ENCODE peak calls at places on chromosomes 3 and 15, in ten cellular contexts. One of them, this sample, is unnamed.

GRCh38 chr15:35448294-35448693 is 97.7 kb downstream of the DPH6 start:
- DNase-seq in NCI-H774: no peak
- DNase-seq in NT2/D1: no peak
- DNase-seq in NCI-H1092: no peak
- DNase-seq in hippocampal formation: no peak
- DNase-seq in activated T-cell treated with anti-CD3 and anti-CD28 coated beads for 1 hour: no peak
- DNase-seq in RPMI8226: no peak
- DNase-seq in naive thymus-derived CD8-positive, alpha-beta T cell: no peak
- DNase-seq in epithelial cell of esophagus: peak; percentile 58
- DNase-seq in natural killer cell: no peak
- DNase-seq in this sample: no peak

GRCh38 chr3:73213906-73214305 is 152.4 kb downstream of the EBLN2 start:
- DNase-seq in NCI-H774: no peak
- DNase-seq in NT2/D1: no peak
- DNase-seq in NCI-H1092: no peak
- DNase-seq in hippocampal formation: no peak
- DNase-seq in activated T-cell treated with anti-CD3 and anti-CD28 coated beads for 1 hour: no peak
- DNase-seq in RPMI8226: no peak
- DNase-seq in naive thymus-derived CD8-positive, alpha-beta T cell: no peak
- DNase-seq in epithelial cell of esophagus: no peak
- DNase-seq in natural killer cell: no peak
- DNase-seq in this sample: no peak

GRCh38 chr15:67768592-67768991 is 56.7 kb upstream of the SKOR1 start:
- DNase-seq in NCI-H774: no peak
- DNase-seq in NT2/D1: no peak
- DNase-seq in NCI-H1092: no peak
- DNase-seq in hippocampal formation: no peak
- DNase-seq in activated T-cell treated with anti-CD3 and anti-CD28 coated beads for 1 hour: no peak
- DNase-seq in RPMI8226: no peak
- DNase-seq in naive thymus-derived CD8-positive, alpha-beta T cell: no peak
- DNase-seq in epithelial cell of esophagus: no peak
- DNase-seq in natural killer cell: no peak
- DNase-seq in this sample: no peak

GRCh38 chr15:78207641-78208340 is 26.6 kb downstream of the ACSBG1 start:
- DNase-seq in NCI-H774: no peak
- DNase-seq in NT2/D1: no peak
- DNase-seq in NCI-H1092: no peak
- DNase-seq in hippocampal formation: no peak
- DNase-seq in activated T-cell treated with anti-CD3 and anti-CD28 coated beads for 1 hour: no peak
- DNase-seq in RPMI8226: no peak
- DNase-seq in naive thymus-derived CD8-positive, alpha-beta T cell: no peak
- DNase-seq in epithelial cell of esophagus: no peak
- DNase-seq in natural killer cell: no peak
- DNase-seq in this sample: no peak

GRCh38 chr3:88057650-88058321 is 1.0 kb downstream of the CGGBP1 start:
- DNase-seq in NCI-H774: no peak
- DNase-seq in NT2/D1: no peak
- DNase-seq in NCI-H1092: no peak
- DNase-seq in hippocampal formation: no peak
- DNase-seq in activated T-cell treated with anti-CD3 and anti-CD28 coated beads for 1 hour: no peak
- DNase-seq in RPMI8226: peak; percentile 13
- DNase-seq in naive thymus-derived CD8-positive, alpha-beta T cell: no peak
- DNase-seq in epithelial cell of esophagus: peak; percentile 17
- DNase-seq in natural killer cell: no peak
- DNase-seq in this sample: no peak

GRCh38 chr3:109532257-109533216 is 195.2 kb upstream of the DPPA4 start:
- DNase-seq in NCI-H774: no peak
- DNase-seq in NT2/D1: peak; percentile 70
- DNase-seq in NCI-H1092: no peak
- DNase-seq in hippocampal formation: peak; percentile 5
- DNase-seq in activated T-cell treated with anti-CD3 and anti-CD28 coated beads for 1 hour: peak; percentile 19
- DNase-seq in RPMI8226: peak; percentile 43
- DNase-seq in naive thymus-derived CD8-positive, alpha-beta T cell: no peak
- DNase-seq in epithelial cell of esophagus: peak; percentile 87
- DNase-seq in natural killer cell: no peak
- DNase-seq in this sample: peak; percentile 52

GRCh38 chr3:192336286-192336685 is 391.1 kb downstream of the FGF12 start:
- DNase-seq in NCI-H774: no peak
- DNase-seq in NT2/D1: no peak
- DNase-seq in NCI-H1092: no peak
- DNase-seq in hippocampal formation: no peak
- DNase-seq in activated T-cell treated with anti-CD3 and anti-CD28 coated beads for 1 hour: no peak
- DNase-seq in RPMI8226: no peak
- DNase-seq in naive thymus-derived CD8-positive, alpha-beta T cell: no peak
- DNase-seq in epithelial cell of esophagus: no peak
- DNase-seq in natural killer cell: no peak
- DNase-seq in this sample: no peak

GRCh38 chr3:106029941-106030619 is 161.3 kb upstream of the CBLB start:
- DNase-seq in NCI-H774: no peak
- DNase-seq in NT2/D1: no peak
- DNase-seq in NCI-H1092: no peak
- DNase-seq in hippocampal formation: no peak
- DNase-seq in activated T-cell treated with anti-CD3 and anti-CD28 coated beads for 1 hour: no peak
- DNase-seq in RPMI8226: no peak
- DNase-seq in naive thymus-derived CD8-positive, alpha-beta T cell: no peak
- DNase-seq in epithelial cell of esophagus: peak; percentile 56
- DNase-seq in natural killer cell: no peak
- DNase-seq in this sample: no peak

GRCh38 chr3:21942328-21942727 is 191.3 kb upstream of the ZNF385D start:
- DNase-seq in NCI-H774: no peak
- DNase-seq in NT2/D1: no peak
- DNase-seq in NCI-H1092: no peak
- DNase-seq in hippocampal formation: no peak
- DNase-seq in activated T-cell treated with anti-CD3 and anti-CD28 coated beads for 1 hour: no peak
- DNase-seq in RPMI8226: no peak
- DNase-seq in naive thymus-derived CD8-positive, alpha-beta T cell: no peak
- DNase-seq in epithelial cell of esophagus: peak; percentile 69
- DNase-seq in natural killer cell: no peak
- DNase-seq in this sample: no peak

GRCh38 chr3:40120816-40121215 is 188.7 kb upstream of the EIF1B start:
- DNase-seq in NCI-H774: no peak
- DNase-seq in NT2/D1: no peak
- DNase-seq in NCI-H1092: no peak
- DNase-seq in hippocampal formation: no peak
- DNase-seq in activated T-cell treated with anti-CD3 and anti-CD28 coated beads for 1 hour: no peak
- DNase-seq in RPMI8226: no peak
- DNase-seq in naive thymus-derived CD8-positive, alpha-beta T cell: no peak
- DNase-seq in epithelial cell of esophagus: peak; percentile 56
- DNase-seq in natural killer cell: no peak
- DNase-seq in this sample: no peak

GRCh38 chr3:115518100-115518852 is 105.0 kb upstream of the GAP43 start:
- DNase-seq in NCI-H774: peak; percentile 48
- DNase-seq in NT2/D1: peak; percentile 40
- DNase-seq in NCI-H1092: no peak
- DNase-seq in hippocampal formation: no peak
- DNase-seq in activated T-cell treated with anti-CD3 and anti-CD28 coated beads for 1 hour: no peak
- DNase-seq in RPMI8226: no peak
- DNase-seq in naive thymus-derived CD8-positive, alpha-beta T cell: no peak
- DNase-seq in epithelial cell of esophagus: peak; percentile 92
- DNase-seq in natural killer cell: no peak
- DNase-seq in this sample: no peak

GRCh38 chr15:67176195-67176971 is 78.1 kb downstream of the AAGAB start:
- DNase-seq in NCI-H774: no peak
- DNase-seq in NT2/D1: no peak
- DNase-seq in NCI-H1092: peak; percentile 30
- DNase-seq in hippocampal formation: no peak
- DNase-seq in activated T-cell treated with anti-CD3 and anti-CD28 coated beads for 1 hour: no peak
- DNase-seq in RPMI8226: no peak
- DNase-seq in naive thymus-derived CD8-positive, alpha-beta T cell: no peak
- DNase-seq in epithelial cell of esophagus: no peak
- DNase-seq in natural killer cell: no peak
- DNase-seq in this sample: no peak

GRCh38 chr15:52071570-52071969 is 41.0 kb downstream of the BCL2L10 start:
- DNase-seq in NCI-H774: no peak
- DNase-seq in NT2/D1: no peak
- DNase-seq in NCI-H1092: no peak
- DNase-seq in hippocampal formation: no peak
- DNase-seq in activated T-cell treated with anti-CD3 and anti-CD28 coated beads for 1 hour: no peak
- DNase-seq in RPMI8226: no peak
- DNase-seq in naive thymus-derived CD8-positive, alpha-beta T cell: no peak
- DNase-seq in epithelial cell of esophagus: peak; percentile 98
- DNase-seq in natural killer cell: no peak
- DNase-seq in this sample: no peak

GRCh38 chr15:65766422-65767263 is 25.4 kb downstream of the DENND4A start:
- DNase-seq in NCI-H774: peak; percentile 12
- DNase-seq in NT2/D1: no peak
- DNase-seq in NCI-H1092: no peak
- DNase-seq in hippocampal formation: no peak
- DNase-seq in activated T-cell treated with anti-CD3 and anti-CD28 coated beads for 1 hour: no peak
- DNase-seq in RPMI8226: no peak
- DNase-seq in naive thymus-derived CD8-positive, alpha-beta T cell: no peak
- DNase-seq in epithelial cell of esophagus: peak; percentile 10
- DNase-seq in natural killer cell: no peak
- DNase-seq in this sample: no peak

GRCh38 chr3:155730843-155731242 is 14.0 kb downstream of the PLCH1 start:
- DNase-seq in NCI-H774: no peak
- DNase-seq in NT2/D1: no peak
- DNase-seq in NCI-H1092: no peak
- DNase-seq in hippocampal formation: no peak
- DNase-seq in activated T-cell treated with anti-CD3 and anti-CD28 coated beads for 1 hour: no peak
- DNase-seq in RPMI8226: no peak
- DNase-seq in naive thymus-derived CD8-positive, alpha-beta T cell: no peak
- DNase-seq in epithelial cell of esophagus: no peak
- DNase-seq in natural killer cell: no peak
- DNase-seq in this sample: no peak

GRCh38 chr15:79635897-79636596 is 203.9 kb downstream of the MINAR1 start:
- DNase-seq in NCI-H774: no peak
- DNase-seq in NT2/D1: no peak
- DNase-seq in NCI-H1092: no peak
- DNase-seq in hippocampal formation: no peak
- DNase-seq in activated T-cell treated with anti-CD3 and anti-CD28 coated beads for 1 hour: no peak
- DNase-seq in RPMI8226: no peak
- DNase-seq in naive thymus-derived CD8-positive, alpha-beta T cell: no peak
- DNase-seq in epithelial cell of esophagus: no peak
- DNase-seq in natural killer cell: no peak
- DNase-seq in this sample: no peak

GRCh38 chr3:120770891-120771290 is 28.3 kb downstream of the GTF2E1 start:
- DNase-seq in NCI-H774: no peak
- DNase-seq in NT2/D1: no peak
- DNase-seq in NCI-H1092: no peak
- DNase-seq in hippocampal formation: no peak
- DNase-seq in activated T-cell treated with anti-CD3 and anti-CD28 coated beads for 1 hour: no peak
- DNase-seq in RPMI8226: no peak
- DNase-seq in naive thymus-derived CD8-positive, alpha-beta T cell: no peak
- DNase-seq in epithelial cell of esophagus: no peak
- DNase-seq in natural killer cell: no peak
- DNase-seq in this sample: no peak

GRCh38 chr15:84684092-84684491 is 26.1 kb upstream of the NMB start:
- DNase-seq in NCI-H774: no peak
- DNase-seq in NT2/D1: no peak
- DNase-seq in NCI-H1092: no peak
- DNase-seq in hippocampal formation: no peak
- DNase-seq in activated T-cell treated with anti-CD3 and anti-CD28 coated beads for 1 hour: no peak
- DNase-seq in RPMI8226: no peak
- DNase-seq in naive thymus-derived CD8-positive, alpha-beta T cell: no peak
- DNase-seq in epithelial cell of esophagus: peak; percentile 28
- DNase-seq in natural killer cell: no peak
- DNase-seq in this sample: no peak

GRCh38 chr3:89000886-89001285 is 106.5 kb upstream of the EPHA3 start:
- DNase-seq in NCI-H774: no peak
- DNase-seq in NT2/D1: no peak
- DNase-seq in NCI-H1092: no peak
- DNase-seq in hippocampal formation: no peak
- DNase-seq in activated T-cell treated with anti-CD3 and anti-CD28 coated beads for 1 hour: no peak
- DNase-seq in RPMI8226: no peak
- DNase-seq in naive thymus-derived CD8-positive, alpha-beta T cell: no peak
- DNase-seq in epithelial cell of esophagus: peak; percentile 37
- DNase-seq in natural killer cell: no peak
- DNase-seq in this sample: no peak

GRCh38 chr3:195771651-195772300 is 40.0 kb downstream of the MUC4 start:
- DNase-seq in NCI-H774: no peak
- DNase-seq in NT2/D1: no peak
- DNase-seq in NCI-H1092: no peak
- DNase-seq in hippocampal formation: no peak
- DNase-seq in activated T-cell treated with anti-CD3 and anti-CD28 coated beads for 1 hour: no peak
- DNase-seq in RPMI8226: peak; percentile 1
- DNase-seq in naive thymus-derived CD8-positive, alpha-beta T cell: no peak
- DNase-seq in epithelial cell of esophagus: no peak
- DNase-seq in natural killer cell: no peak
- DNase-seq in this sample: no peak

GRCh38 chr3:184380210-184380626 is 364 bp downstream of the CHRD start:
- DNase-seq in NCI-H774: peak; percentile 69
- DNase-seq in NT2/D1: peak; percentile 40
- DNase-seq in NCI-H1092: no peak
- DNase-seq in hippocampal formation: peak; percentile 9
- DNase-seq in activated T-cell treated with anti-CD3 and anti-CD28 coated beads for 1 hour: no peak
- DNase-seq in RPMI8226: peak; percentile 55
- DNase-seq in naive thymus-derived CD8-positive, alpha-beta T cell: no peak
- DNase-seq in epithelial cell of esophagus: peak; percentile 44
- DNase-seq in natural killer cell: no peak
- DNase-seq in this sample: no peak

GRCh38 chr3:129855454-129856419 is 37.8 kb downstream of the TMCC1 start:
- DNase-seq in NCI-H774: no peak
- DNase-seq in NT2/D1: no peak
- DNase-seq in NCI-H1092: no peak
- DNase-seq in hippocampal formation: no peak
- DNase-seq in activated T-cell treated with anti-CD3 and anti-CD28 coated beads for 1 hour: no peak
- DNase-seq in RPMI8226: no peak
- DNase-seq in naive thymus-derived CD8-positive, alpha-beta T cell: no peak
- DNase-seq in epithelial cell of esophagus: peak; percentile 59
- DNase-seq in natural killer cell: no peak
- DNase-seq in this sample: peak; percentile 91

GRCh38 chr15:90981681-90982080 is 12.7 kb downstream of the PRC1 start:
- DNase-seq in NCI-H774: no peak
- DNase-seq in NT2/D1: no peak
- DNase-seq in NCI-H1092: no peak
- DNase-seq in hippocampal formation: no peak
- DNase-seq in activated T-cell treated with anti-CD3 and anti-CD28 coated beads for 1 hour: no peak
- DNase-seq in RPMI8226: no peak
- DNase-seq in naive thymus-derived CD8-positive, alpha-beta T cell: no peak
- DNase-seq in epithelial cell of esophagus: no peak
- DNase-seq in natural killer cell: no peak
- DNase-seq in this sample: no peak

GRCh38 chr3:57382933-57383332 is 90.4 kb upstream of the ASB14 start:
- DNase-seq in NCI-H774: no peak
- DNase-seq in NT2/D1: no peak
- DNase-seq in NCI-H1092: no peak
- DNase-seq in hippocampal formation: peak; percentile 0
- DNase-seq in activated T-cell treated with anti-CD3 and anti-CD28 coated beads for 1 hour: no peak
- DNase-seq in RPMI8226: no peak
- DNase-seq in naive thymus-derived CD8-positive, alpha-beta T cell: no peak
- DNase-seq in epithelial cell of esophagus: peak; percentile 15
- DNase-seq in natural killer cell: no peak
- DNase-seq in this sample: no peak

GRCh38 chr3:120324185-120324584 is 25.0 kb downstream of the LRRC58 start:
- DNase-seq in NCI-H774: no peak
- DNase-seq in NT2/D1: no peak
- DNase-seq in NCI-H1092: no peak
- DNase-seq in hippocampal formation: no peak
- DNase-seq in activated T-cell treated with anti-CD3 and anti-CD28 coated beads for 1 hour: no peak
- DNase-seq in RPMI8226: no peak
- DNase-seq in naive thymus-derived CD8-positive, alpha-beta T cell: no peak
- DNase-seq in epithelial cell of esophagus: peak; percentile 41
- DNase-seq in natural killer cell: no peak
- DNase-seq in this sample: no peak

GRCh38 chr3:71964170-71964569 is 179.2 kb upstream of the PROK2 start:
- DNase-seq in NCI-H774: no peak
- DNase-seq in NT2/D1: no peak
- DNase-seq in NCI-H1092: no peak
- DNase-seq in hippocampal formation: no peak
- DNase-seq in activated T-cell treated with anti-CD3 and anti-CD28 coated beads for 1 hour: no peak
- DNase-seq in RPMI8226: no peak
- DNase-seq in naive thymus-derived CD8-positive, alpha-beta T cell: no peak
- DNase-seq in epithelial cell of esophagus: no peak
- DNase-seq in natural killer cell: no peak
- DNase-seq in this sample: no peak